ENCODE peak calls at places on chromosomes 16 and 17, in seven cellular contexts. One of them, this sample, is unnamed.
A peak's percentile ranks its signal among the peaks of the same experiment; 100 is the strongest.

GRCh38 chr17:45709889-45710288 is 74.2 kb upstream of the CRHR1 start:
- DNase-seq in mesothelial cell of epicardium: no peak
- DNase-seq in colonic mucosa: no peak
- DNase-seq in glutamatergic neuron: no peak
- DNase-seq in EL: no peak
- DNase-seq in SIG-M5: no peak
- DNase-seq in GM10248: no peak
- DNase-seq in this sample: no peak

GRCh38 chr16:72312862-72313261 is 140.9 kb upstream of the PMFBP1 start:
- DNase-seq in colonic mucosa: no peak
- DNase-seq in glutamatergic neuron: no peak
- DNase-seq in mesothelial cell of epicardium: no peak
- DNase-seq in GM10248: no peak
- DNase-seq in EL: peak; percentile 17
- DNase-seq in SIG-M5: no peak
- DNase-seq in this sample: no peak

GRCh38 chr16:75188832-75189477 is 18.0 kb downstream of the CTRB2 start:
- DNase-seq in EL: no peak
- DNase-seq in glutamatergic neuron: no peak
- DNase-seq in SIG-M5: no peak
- DNase-seq in mesothelial cell of epicardium: no peak
- DNase-seq in colonic mucosa: no peak
- DNase-seq in GM10248: no peak
- DNase-seq in this sample: no peak

GRCh38 chr17:73566905-73567782 is 77.1 kb downstream of the SDK2 start:
- DNase-seq in colonic mucosa: no peak
- DNase-seq in EL: no peak
- DNase-seq in SIG-M5: no peak
- DNase-seq in glutamatergic neuron: no peak
- DNase-seq in mesothelial cell of epicardium: no peak
- DNase-seq in GM10248: no peak
- DNase-seq in this sample: no peak

GRCh38 chr16:23784811-23785447 is 30.1 kb downstream of the CHP2 start:
- DNase-seq in colonic mucosa: no peak
- DNase-seq in glutamatergic neuron: no peak
- DNase-seq in EL: peak; percentile 37
- DNase-seq in mesothelial cell of epicardium: no peak
- DNase-seq in SIG-M5: no peak
- DNase-seq in GM10248: no peak
- DNase-seq in this sample: no peak

GRCh38 chr16:65521685-65522338 is 399.9 kb upstream of the CDH11 start:
- DNase-seq in SIG-M5: no peak
- DNase-seq in GM10248: no peak
- DNase-seq in colonic mucosa: no peak
- DNase-seq in EL: no peak
- DNase-seq in mesothelial cell of epicardium: no peak
- DNase-seq in glutamatergic neuron: no peak
- DNase-seq in this sample: no peak

GRCh38 chr17:8785547-8786412 is 13.4 kb downstream of the MFSD6L start:
- DNase-seq in colonic mucosa: peak; percentile 84
- DNase-seq in mesothelial cell of epicardium: peak; percentile 54
- DNase-seq in SIG-M5: no peak
- DNase-seq in EL: peak; percentile 68
- DNase-seq in GM10248: peak; percentile 72
- DNase-seq in glutamatergic neuron: peak; percentile 91
- DNase-seq in this sample: no peak

GRCh38 chr17:67322039-67322787 is 44.2 kb downstream of the PSMD12 start:
- DNase-seq in EL: no peak
- DNase-seq in glutamatergic neuron: no peak
- DNase-seq in SIG-M5: no peak
- DNase-seq in colonic mucosa: no peak
- DNase-seq in mesothelial cell of epicardium: no peak
- DNase-seq in GM10248: no peak
- DNase-seq in this sample: no peak

GRCh38 chr16:17526956-17527355 is 56.2 kb upstream of the XYLT1 start:
- DNase-seq in glutamatergic neuron: no peak
- DNase-seq in mesothelial cell of epicardium: no peak
- DNase-seq in EL: no peak
- DNase-seq in GM10248: peak; percentile 52
- DNase-seq in SIG-M5: no peak
- DNase-seq in colonic mucosa: no peak
- DNase-seq in this sample: no peak

GRCh38 chr16:86049641-86050040 is 150.7 kb downstream of the IRF8 start:
- DNase-seq in mesothelial cell of epicardium: no peak
- DNase-seq in SIG-M5: no peak
- DNase-seq in glutamatergic neuron: no peak
- DNase-seq in GM10248: no peak
- DNase-seq in EL: no peak
- DNase-seq in colonic mucosa: no peak
- DNase-seq in this sample: no peak

GRCh38 chr17:42342242-42343008 is 45.8 kb downstream of the STAT3 start:
- DNase-seq in GM10248: peak; percentile 42
- DNase-seq in mesothelial cell of epicardium: no peak
- DNase-seq in glutamatergic neuron: no peak
- DNase-seq in colonic mucosa: no peak
- DNase-seq in SIG-M5: peak; percentile 75
- DNase-seq in EL: peak; percentile 90
- DNase-seq in this sample: no peak

GRCh38 chr17:28335959-28336871 is 654 bp downstream of the TNFAIP1 start:
- DNase-seq in colonic mucosa: peak; percentile 70
- DNase-seq in GM10248: no peak
- DNase-seq in EL: peak; percentile 95
- DNase-seq in glutamatergic neuron: peak; percentile 56
- DNase-seq in mesothelial cell of epicardium: peak; percentile 52
- DNase-seq in SIG-M5: no peak
- DNase-seq in this sample: no peak

GRCh38 chr16:11852092-11852809 is 909 bp upstream of the RSL1D1 start:
- DNase-seq in SIG-M5: no peak
- DNase-seq in mesothelial cell of epicardium: no peak
- DNase-seq in GM10248: no peak
- DNase-seq in EL: no peak
- DNase-seq in glutamatergic neuron: no peak
- DNase-seq in colonic mucosa: no peak
- DNase-seq in this sample: no peak